ENCODE peak calls at places on chromosomes 5 and 9, in five cellular contexts. D is GM12878, K is H1, S is HepG2, V is K562. Y is an unnamed sample.

GRCh38 chr5:168328804-168329203 is 37.4 kb downstream of the WWC1 start:
- DNase-seq in K (no peak), V (no peak), D (peak; percentile 39), S (peak; percentile 70), Y (no peak)

GRCh38 chr9:70303268-70303667 is 44.5 kb downstream of the SMC5 start:
- DNase-seq in S (no peak), D (no peak), V (no peak), K (no peak), Y (no peak)

GRCh38 chr5:126936775-126937418 is 93.5 kb downstream of the MARCHF3 start:
- DNase-seq in D (no peak), S (no peak), K (no peak), V (no peak), Y (no peak)

GRCh38 chr9:33012328-33013068 is 11.1 kb upstream of the APTX start:
- DNase-seq in S (no peak), K (no peak), V (no peak), D (no peak), Y (no peak)

GRCh38 chr9:136709454-136710109 is 2.8 kb upstream of the DIPK1B start:
- DNase-seq in S (no peak), D (no peak), V (no peak), K (no peak), Y (no peak)

GRCh38 chr9:129414377-129415021 is 206.4 kb downstream of the C9orf50 start:
- DNase-seq in V (peak; percentile 38), S (peak; percentile 48), D (no peak), K (no peak), Y (no peak)

GRCh38 chr9:17349816-17350215 is 215.0 kb downstream of the CNTLN start:
- DNase-seq in K (no peak), V (no peak), S (no peak), D (no peak), Y (no peak)

GRCh38 chr5:146130440-146131045 is 25.2 kb upstream of the PLAC8L1 start:
- DNase-seq in K (no peak), D (no peak), S (peak; percentile 4), V (no peak), Y (no peak)

GRCh38 chr5:34712565-34712964 is 56.4 kb downstream of the RAI14 start:
- DNase-seq in K (no peak), S (no peak), D (no peak), V (no peak), Y (no peak)

GRCh38 chr5:34708777-34709176 is 52.6 kb downstream of the RAI14 start:
- DNase-seq in D (no peak), S (no peak), K (no peak), V (no peak), Y (no peak)

GRCh38 chr5:34707451-34708107 is 51.5 kb downstream of the RAI14 start:
- DNase-seq in K (no peak), D (no peak), S (no peak), V (no peak), Y (no peak)

GRCh38 chr5:34706084-34706483 is 50.0 kb downstream of the RAI14 start:
- DNase-seq in V (no peak), K (no peak), D (no peak), S (no peak), Y (no peak)

GRCh38 chr5:34709861-34710673 is 53.9 kb downstream of the RAI14 start:
- DNase-seq in V (no peak), K (no peak), D (no peak), S (peak; percentile 64), Y (no peak)
- TF ChIP-seq SP1 in V (no peak), K (no peak), D (no peak), S (no peak), Y (no peak)

DNA sequence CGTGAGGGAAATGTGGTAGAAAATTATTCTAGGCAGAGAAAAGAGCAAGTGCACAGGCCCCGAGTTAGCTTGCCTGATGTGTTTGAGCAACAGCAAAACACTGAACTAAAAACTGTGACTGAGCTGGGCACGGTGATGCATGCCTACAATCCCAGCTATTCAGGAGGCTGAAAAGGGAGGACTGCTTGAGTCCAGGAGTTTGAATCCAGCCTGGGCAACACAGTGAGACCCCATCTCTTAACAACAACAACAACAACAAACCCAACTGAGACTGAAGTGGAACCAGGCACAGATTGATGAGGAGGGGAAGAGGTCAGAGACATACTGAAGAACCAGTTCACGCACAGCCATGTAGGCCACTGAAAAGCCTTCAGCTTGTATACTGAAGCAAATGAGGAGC is 42.5 kb downstream of the SCAI start:
- DNase-seq in D (no peak), K (no peak), S (no peak), V (no peak), Y (no peak)
- H3K27ac ChIP-seq in D (no peak overlapping the region), K (no peak overlapping the region), S (no peak overlapping the region), V (no peak overlapping the region), Y (no peak overlapping the region)

GRCh38 chr9:30676642-30677041 is 1707.8 kb upstream of the ACO1 start:
- DNase-seq in V (no peak), D (no peak), S (no peak), K (no peak), Y (no peak)

GRCh38 chr9:30673132-30673531 is 1711.3 kb upstream of the ACO1 start:
- DNase-seq in K (no peak), S (no peak), V (no peak), D (no peak), Y (no peak)

GRCh38 chr9:30670805-30671562 is 1713.5 kb upstream of the ACO1 start:
- DNase-seq in D (no peak), K (no peak), S (no peak), V (no peak), Y (no peak)
- TF ChIP-seq SP1 in D (no peak), K (no peak), S (no peak), V (no peak), Y (no peak)

DNA sequence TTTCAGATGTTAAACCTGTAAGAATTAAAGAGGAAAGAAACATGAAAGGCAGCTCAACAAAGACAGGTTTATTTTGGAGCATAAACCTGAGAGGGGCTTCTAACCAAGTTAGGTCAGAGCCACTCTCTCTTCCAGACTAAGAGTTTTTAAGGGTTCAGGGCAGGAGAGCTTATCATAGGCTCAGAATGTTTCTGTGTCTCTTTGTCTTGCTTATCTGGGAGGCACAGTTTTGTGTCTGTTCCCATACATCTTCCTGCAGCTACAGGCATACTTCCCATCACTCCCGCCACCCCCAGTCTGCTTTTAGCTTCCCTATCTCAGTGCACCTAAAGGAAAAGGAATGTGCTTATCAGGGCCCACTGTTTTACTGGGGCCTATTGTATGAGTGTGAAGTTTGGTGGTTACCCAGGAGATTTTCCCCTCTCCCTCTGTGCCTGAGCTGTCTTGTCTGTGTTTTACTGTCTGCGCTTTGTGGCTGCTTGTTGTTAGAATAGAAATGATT is 21.9 kb downstream of the CD14 start:
- DNase-seq in D (no peak), K (no peak), V (peak; percentile 57), S (peak; percentile 68), Y (no peak)
- H3K27ac ChIP-seq in D (no peak overlapping the region), K (no peak overlapping the region), V (peak overlapping the region; percentile 9), S (no peak overlapping the region), Y (no peak overlapping the region)

DNA sequence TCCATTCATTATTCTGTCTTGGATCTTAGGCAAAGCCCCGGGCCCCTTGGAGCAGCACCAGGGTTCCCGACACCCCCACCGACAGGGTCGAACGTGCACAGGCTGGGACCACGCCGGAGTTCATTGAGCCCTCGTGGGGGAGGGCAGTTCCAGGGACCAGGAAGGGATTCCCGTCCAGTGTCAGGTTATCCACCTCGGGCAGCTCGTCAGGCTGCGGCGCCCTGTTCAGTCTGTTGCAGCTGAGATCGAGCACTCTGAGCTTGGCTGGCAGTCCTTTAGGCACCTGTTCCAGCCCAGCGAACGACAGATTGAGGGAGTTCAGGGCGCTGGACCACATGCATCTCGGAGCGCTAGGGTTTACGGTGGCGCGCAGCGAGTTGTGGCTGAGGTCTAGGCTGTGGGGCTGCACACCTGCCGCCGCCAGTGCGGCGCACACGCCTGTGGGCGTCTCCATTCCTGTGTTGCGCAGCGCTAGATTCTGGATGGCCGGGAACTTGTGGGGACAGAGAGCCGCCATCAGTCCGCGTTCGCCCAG is 1.1 kb downstream of the CD14 start:
- DNase-seq in S (no peak), K (no peak), D (no peak), V (no peak), Y (no peak)
- TF ChIP-seq SP1 in S (no peak), K (no peak), D (no peak), V (no peak), Y (no peak)